ENCODE peak calls at places on chromosome 14, in ten cellular contexts. One of them, this sample, is unnamed.

GRCh38 chr14:105974902-105975301 is 448.5 kb downstream of the TMEM121 start:
- DNase-seq in HCT116: peak
- DNase-seq in HT-29: peak
- DNase-seq in T-helper 2 cell: peak
- DNase-seq in NCI-H1417: peak
- DNase-seq in cardiac fibroblast: no peak
- DNase-seq in fibroblast of villous mesenchyme: no peak
- DNase-seq in psoas muscle: no peak
- DNase-seq in fibroblast of the conjunctiva: no peak
- DNase-seq in C1 segment of cervical spinal cord: no peak
- DNase-seq in this sample: no peak

GRCh38 chr14:87179936-87180335 is 813.0 kb downstream of the GALC start:
- DNase-seq in HT-29: no peak
- DNase-seq in cardiac fibroblast: no peak
- DNase-seq in T-helper 2 cell: no peak
- DNase-seq in fibroblast of villous mesenchyme: no peak
- DNase-seq in fibroblast of the conjunctiva: no peak
- DNase-seq in psoas muscle: no peak
- DNase-seq in HCT116: no peak
- DNase-seq in C1 segment of cervical spinal cord: no peak
- DNase-seq in NCI-H1417: no peak
- DNase-seq in this sample: no peak

GRCh38 chr14:80700601-80701000 is 240.9 kb downstream of the CEP128 start:
- DNase-seq in fibroblast of villous mesenchyme: no peak
- DNase-seq in C1 segment of cervical spinal cord: no peak
- DNase-seq in HCT116: no peak
- DNase-seq in fibroblast of the conjunctiva: no peak
- DNase-seq in T-helper 2 cell: no peak
- DNase-seq in HT-29: no peak
- DNase-seq in cardiac fibroblast: no peak
- DNase-seq in NCI-H1417: no peak
- DNase-seq in psoas muscle: no peak
- DNase-seq in this sample: no peak

GRCh38 chr14:54040851-54041250 is 84.2 kb upstream of the BMP4 start:
- DNase-seq in HT-29: no peak
- DNase-seq in psoas muscle: no peak
- DNase-seq in C1 segment of cervical spinal cord: no peak
- DNase-seq in HCT116: no peak
- DNase-seq in fibroblast of villous mesenchyme: peak
- DNase-seq in fibroblast of the conjunctiva: no peak
- DNase-seq in NCI-H1417: no peak
- DNase-seq in T-helper 2 cell: no peak
- DNase-seq in cardiac fibroblast: no peak
- DNase-seq in this sample: no peak

GRCh38 chr14:90536092-90536491 is 139.3 kb downstream of the CALM1 start:
- DNase-seq in fibroblast of villous mesenchyme: peak
- DNase-seq in NCI-H1417: no peak
- DNase-seq in C1 segment of cervical spinal cord: peak
- DNase-seq in T-helper 2 cell: no peak
- DNase-seq in HCT116: no peak
- DNase-seq in fibroblast of the conjunctiva: no peak
- DNase-seq in cardiac fibroblast: peak
- DNase-seq in HT-29: no peak
- DNase-seq in psoas muscle: no peak
- DNase-seq in this sample: no peak

GRCh38 chr14:63991833-63992232 is 139.0 kb downstream of the SYNE2 start:
- DNase-seq in cardiac fibroblast: no peak
- DNase-seq in NCI-H1417: no peak
- DNase-seq in C1 segment of cervical spinal cord: no peak
- DNase-seq in fibroblast of the conjunctiva: no peak
- DNase-seq in T-helper 2 cell: no peak
- DNase-seq in HCT116: no peak
- DNase-seq in fibroblast of villous mesenchyme: no peak
- DNase-seq in psoas muscle: no peak
- DNase-seq in HT-29: no peak
- DNase-seq in this sample: no peak

GRCh38 chr14:34676516-34677211 is 37.7 kb downstream of the CFL2 start:
- DNase-seq in psoas muscle: no peak
- DNase-seq in HT-29: no peak
- DNase-seq in NCI-H1417: peak
- DNase-seq in fibroblast of the conjunctiva: no peak
- DNase-seq in HCT116: no peak
- DNase-seq in fibroblast of villous mesenchyme: no peak
- DNase-seq in T-helper 2 cell: no peak
- DNase-seq in cardiac fibroblast: no peak
- DNase-seq in C1 segment of cervical spinal cord: no peak
- DNase-seq in this sample: no peak

GRCh38 chr14:72075649-72076334 is 143.6 kb downstream of the RGS6 start:
- DNase-seq in C1 segment of cervical spinal cord: no peak
- DNase-seq in fibroblast of the conjunctiva: no peak
- DNase-seq in fibroblast of villous mesenchyme: no peak
- DNase-seq in psoas muscle: no peak
- DNase-seq in cardiac fibroblast: no peak
- DNase-seq in T-helper 2 cell: no peak
- DNase-seq in HCT116: no peak
- DNase-seq in NCI-H1417: no peak
- DNase-seq in HT-29: no peak
- DNase-seq in this sample: no peak

GRCh38 chr14:104157303-104157928 is 19.0 kb downstream of the KIF26A start:
- DNase-seq in fibroblast of the conjunctiva: no peak
- DNase-seq in HT-29: peak
- DNase-seq in C1 segment of cervical spinal cord: no peak
- DNase-seq in fibroblast of villous mesenchyme: no peak
- DNase-seq in T-helper 2 cell: no peak
- DNase-seq in psoas muscle: no peak
- DNase-seq in NCI-H1417: no peak
- DNase-seq in cardiac fibroblast: no peak
- DNase-seq in HCT116: no peak
- DNase-seq in this sample: no peak

GRCh38 chr14:77044776-77045569 is 16.5 kb upstream of the IRF2BPL start:
- DNase-seq in psoas muscle: peak
- DNase-seq in cardiac fibroblast: peak
- DNase-seq in fibroblast of villous mesenchyme: peak
- DNase-seq in HT-29: no peak
- DNase-seq in T-helper 2 cell: no peak
- DNase-seq in NCI-H1417: no peak
- DNase-seq in HCT116: no peak
- DNase-seq in fibroblast of the conjunctiva: no peak
- DNase-seq in C1 segment of cervical spinal cord: no peak
- DNase-seq in this sample: no peak

GRCh38 chr14:32908487-32909084 is 30.1 kb upstream of the NPAS3 start:
- DNase-seq in HCT116: no peak
- DNase-seq in fibroblast of villous mesenchyme: no peak
- DNase-seq in T-helper 2 cell: no peak
- DNase-seq in HT-29: no peak
- DNase-seq in fibroblast of the conjunctiva: no peak
- DNase-seq in NCI-H1417: no peak
- DNase-seq in C1 segment of cervical spinal cord: no peak
- DNase-seq in cardiac fibroblast: no peak
- DNase-seq in psoas muscle: no peak
- DNase-seq in this sample: no peak

GRCh38 chr14:94113073-94113472 is 2.5 kb downstream of the IFI27 start:
- DNase-seq in HCT116: no peak
- DNase-seq in fibroblast of villous mesenchyme: no peak
- DNase-seq in C1 segment of cervical spinal cord: no peak
- DNase-seq in T-helper 2 cell: no peak
- DNase-seq in NCI-H1417: no peak
- DNase-seq in fibroblast of the conjunctiva: no peak
- DNase-seq in HT-29: no peak
- DNase-seq in cardiac fibroblast: no peak
- DNase-seq in psoas muscle: no peak
- DNase-seq in this sample: no peak

GRCh38 chr14:99733551-99734405 is 49.7 kb downstream of the CYP46A1 start:
- DNase-seq in HCT116: no peak
- DNase-seq in NCI-H1417: no peak
- DNase-seq in fibroblast of villous mesenchyme: no peak
- DNase-seq in fibroblast of the conjunctiva: no peak
- DNase-seq in psoas muscle: peak
- DNase-seq in T-helper 2 cell: no peak
- DNase-seq in HT-29: no peak
- DNase-seq in C1 segment of cervical spinal cord: peak
- DNase-seq in cardiac fibroblast: no peak
- DNase-seq in this sample: no peak

GRCh38 chr14:92252291-92252690 is 70.7 kb upstream of the SLC24A4 start:
- DNase-seq in NCI-H1417: peak
- DNase-seq in T-helper 2 cell: no peak
- DNase-seq in C1 segment of cervical spinal cord: peak
- DNase-seq in cardiac fibroblast: no peak
- DNase-seq in HCT116: no peak
- DNase-seq in fibroblast of the conjunctiva: no peak
- DNase-seq in HT-29: no peak
- DNase-seq in psoas muscle: no peak
- DNase-seq in fibroblast of villous mesenchyme: no peak
- DNase-seq in this sample: no peak

GRCh38 chr14:90796319-90796718 is 19.9 kb downstream of the TTC7B start:
- DNase-seq in C1 segment of cervical spinal cord: no peak
- DNase-seq in NCI-H1417: no peak
- DNase-seq in fibroblast of villous mesenchyme: no peak
- DNase-seq in HCT116: no peak
- DNase-seq in T-helper 2 cell: no peak
- DNase-seq in psoas muscle: peak
- DNase-seq in fibroblast of the conjunctiva: no peak
- DNase-seq in HT-29: no peak
- DNase-seq in cardiac fibroblast: no peak
- DNase-seq in this sample: no peak

GRCh38 chr14:35400707-35401421 is 3.7 kb downstream of the NFKBIA start:
- DNase-seq in NCI-H1417: no peak
- DNase-seq in C1 segment of cervical spinal cord: no peak
- DNase-seq in cardiac fibroblast: no peak
- DNase-seq in HT-29: no peak
- DNase-seq in fibroblast of the conjunctiva: no peak
- DNase-seq in HCT116: no peak
- DNase-seq in psoas muscle: peak
- DNase-seq in fibroblast of villous mesenchyme: peak
- DNase-seq in T-helper 2 cell: peak
- DNase-seq in this sample: no peak

GRCh38 chr14:51382506-51382905 is 142.5 kb downstream of the TMX1 start:
- DNase-seq in T-helper 2 cell: no peak
- DNase-seq in psoas muscle: no peak
- DNase-seq in HT-29: no peak
- DNase-seq in C1 segment of cervical spinal cord: no peak
- DNase-seq in fibroblast of the conjunctiva: no peak
- DNase-seq in cardiac fibroblast: no peak
- DNase-seq in fibroblast of villous mesenchyme: no peak
- DNase-seq in NCI-H1417: peak
- DNase-seq in HCT116: no peak
- DNase-seq in this sample: peak

GRCh38 chr14:84129028-84129427 is 1400.9 kb upstream of the FLRT2 start:
- DNase-seq in HCT116: no peak
- DNase-seq in psoas muscle: no peak
- DNase-seq in fibroblast of the conjunctiva: no peak
- DNase-seq in cardiac fibroblast: no peak
- DNase-seq in NCI-H1417: no peak
- DNase-seq in T-helper 2 cell: no peak
- DNase-seq in HT-29: no peak
- DNase-seq in C1 segment of cervical spinal cord: no peak
- DNase-seq in fibroblast of villous mesenchyme: no peak
- DNase-seq in this sample: no peak

GRCh38 chr14:53954551-53955233 is 1.9 kb downstream of the BMP4 start:
- DNase-seq in cardiac fibroblast: peak
- DNase-seq in NCI-H1417: no peak
- DNase-seq in HCT116: no peak
- DNase-seq in fibroblast of the conjunctiva: no peak
- DNase-seq in psoas muscle: peak
- DNase-seq in C1 segment of cervical spinal cord: no peak
- DNase-seq in T-helper 2 cell: no peak
- DNase-seq in HT-29: no peak
- DNase-seq in fibroblast of villous mesenchyme: peak
- DNase-seq in this sample: no peak

GRCh38 chr14:71168564-71168963 is 261.3 kb downstream of the PCNX1 start:
- DNase-seq in NCI-H1417: no peak
- DNase-seq in cardiac fibroblast: no peak
- DNase-seq in C1 segment of cervical spinal cord: no peak
- DNase-seq in T-helper 2 cell: no peak
- DNase-seq in HCT116: no peak
- DNase-seq in fibroblast of villous mesenchyme: no peak
- DNase-seq in fibroblast of the conjunctiva: no peak
- DNase-seq in psoas muscle: no peak
- DNase-seq in HT-29: no peak
- DNase-seq in this sample: no peak

This sample was measured in keratinocyte.